ENCODE peak calls at places on chromosome 20, in eight cellular contexts. R, C, Z, H, M, O, E and X are unnamed samples.

GRCh38 chr20:23084282-23084844 is 1.8 kb downstream of the CD93 start:
- DNase-seq in R (no peak), C (no peak), Z (no peak), H (no peak), M (no peak), O (peak), E (no peak), X (no peak)

GRCh38 chr20:19928379-19929360 is 88.5 kb upstream of the NAA20 start:
- DNase-seq in R (no peak), C (no peak), Z (no peak), H (peak), M (no peak), O (no peak), E (no peak), X (peak)

GRCh38 chr20:58647814-58648501 is 3.1 kb upstream of the STX16 start:
- DNase-seq in R (no peak), C (no peak), Z (no peak), H (no peak), M (no peak), O (peak), E (peak), X (peak)

GRCh38 chr20:7841967-7842301 is 98.3 kb downstream of the HAO1 start:
- DNase-seq in R (no peak), C (no peak), Z (no peak), H (no peak), M (no peak), O (peak), E (peak), X (no peak)

GRCh38 chr20:49115565-49115964 is 69.5 kb downstream of the CSE1L start:
- DNase-seq in R (no peak), C (no peak), Z (no peak), H (no peak), M (no peak), O (no peak), E (no peak), X (no peak)

GRCh38 chr20:62358171-62358719 is 8.9 kb downstream of the LAMA5 start:
- DNase-seq in R (no peak), C (no peak), Z (no peak), H (no peak), M (no peak), O (peak), E (peak), X (peak)

GRCh38 chr20:8646716-8647115 is 422.2 kb upstream of the PLCB4 start:
- DNase-seq in R (no peak), C (no peak), Z (no peak), H (no peak), M (no peak), O (no peak), E (no peak), X (no peak)

GRCh38 chr20:11976966-11977365 is 59.3 kb downstream of the BTBD3 start:
- DNase-seq in R (no peak), C (no peak), Z (no peak), H (no peak), M (no peak), O (no peak), E (no peak), X (no peak)

GRCh38 chr20:48350291-48350988 is 477.4 kb downstream of the PREX1 start:
- DNase-seq in R (no peak), C (peak), Z (no peak), H (no peak), M (peak), O (no peak), E (no peak), X (no peak)

GRCh38 chr20:62571667-62572344 is 70.5 kb upstream of the SLCO4A1 start:
- DNase-seq in R (no peak), C (peak), Z (no peak), H (no peak), M (peak), O (no peak), E (no peak), X (no peak)

GRCh38 chr20:44900231-44900854 is 9.5 kb upstream of the PABPC1L start:
- DNase-seq in R (no peak), C (no peak), Z (no peak), H (no peak), M (no peak), O (peak), E (no peak), X (no peak)

GRCh38 chr20:57619053-57619831 is 984 bp downstream of the ZBP1 start:
- DNase-seq in R (no peak), C (no peak), Z (no peak), H (peak), M (no peak), O (no peak), E (no peak), X (no peak)

GRCh38 chr20:44600758-44601562 is 18.6 kb downstream of the PKIG start:
- DNase-seq in R (no peak), C (no peak), Z (no peak), H (no peak), M (no peak), O (no peak), E (peak), X (no peak)

GRCh38 chr20:39310363-39311037 is 348.4 kb downstream of the DHX35 start:
- DNase-seq in R (no peak), C (no peak), Z (no peak), H (no peak), M (no peak), O (no peak), E (no peak), X (no peak)

GRCh38 chr20:56552911-56553629 is 20.0 kb downstream of the FAM209B start:
- DNase-seq in R (no peak), C (no peak), Z (no peak), H (no peak), M (no peak), O (no peak), E (no peak), X (no peak)

GRCh38 chr20:38804682-38805501 is 605 bp upstream of the PPP1R16B start:
- DNase-seq in R (no peak), C (no peak), Z (no peak), H (peak), M (peak), O (peak), E (no peak), X (no peak)

GRCh38 chr20:1302578-1303541 is 26.1 kb downstream of the SDCBP2 start:
- DNase-seq in R (no peak), C (no peak), Z (no peak), H (no peak), M (no peak), O (no peak), E (peak), X (no peak)

GRCh38 chr20:62617711-62618483 is 24.4 kb upstream of the SLCO4A1 start:
- DNase-seq in R (no peak), C (peak), Z (no peak), H (peak), M (no peak), O (peak), E (peak), X (no peak)

GRCh38 chr20:24915892-24916291 is 33.2 kb upstream of the CST7 start:
- DNase-seq in R (no peak), C (no peak), Z (no peak), H (no peak), M (no peak), O (no peak), E (no peak), X (no peak)

GRCh38 chr20:24917056-24917455 is 32.0 kb upstream of the CST7 start:
- DNase-seq in R (no peak), C (no peak), Z (no peak), H (no peak), M (no peak), O (no peak), E (no peak), X (no peak)

GRCh38 chr20:24916412-24916811 is 32.7 kb upstream of the CST7 start:
- DNase-seq in R (no peak), C (no peak), Z (no peak), H (no peak), M (no peak), O (no peak), E (no peak), X (no peak)

GRCh38 chr20:24918579-24919566 is 30.2 kb upstream of the CST7 start:
- DNase-seq in R (no peak), C (no peak), Z (no peak), H (no peak), M (no peak), O (no peak), E (no peak), X (no peak)

DNA sequence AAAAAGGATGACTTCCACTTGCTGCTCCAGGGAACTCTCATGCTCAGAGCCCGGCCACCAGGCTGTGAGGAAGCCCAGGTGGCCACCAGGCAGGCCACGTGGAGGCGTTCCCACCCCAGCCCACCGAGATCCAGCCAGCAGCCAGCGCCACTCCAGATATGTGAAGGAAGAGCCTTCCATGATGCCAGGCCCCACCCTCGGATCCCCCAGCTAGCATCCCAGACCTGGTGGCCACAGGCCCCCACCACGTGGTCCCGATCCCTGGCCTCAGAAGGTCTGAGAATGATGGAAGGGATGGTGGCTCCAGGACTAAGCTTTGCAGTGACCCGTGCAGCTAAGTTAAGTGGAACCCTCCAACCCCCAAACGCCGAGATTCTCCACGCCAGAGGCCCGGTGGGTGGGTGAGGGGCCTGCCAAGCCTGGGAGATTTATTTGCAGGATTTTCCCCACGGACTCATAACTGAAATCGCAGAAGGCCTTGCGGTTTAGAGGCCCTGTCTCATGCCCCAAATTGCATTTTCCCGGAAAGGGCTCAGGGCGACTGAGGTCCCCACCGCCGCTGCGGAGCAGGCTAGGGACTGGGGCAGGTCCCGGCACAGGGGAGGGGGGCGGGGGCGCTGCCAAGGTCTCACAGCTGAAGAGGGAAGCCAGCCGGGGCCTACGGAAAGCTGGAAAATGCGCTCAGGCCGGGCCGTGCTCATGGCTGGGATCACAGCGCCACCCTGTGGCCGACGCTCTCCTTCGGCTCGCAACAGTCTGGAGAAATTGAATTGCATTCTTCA is 31.1 kb upstream of the CST7 start:
- DNase-seq in R (no peak), C (peak), Z (peak), H (peak), M (peak), O (peak), E (no peak), X (peak)
- TF ChIP-seq POLR2AphosphoS5 in R (no peak), C (no peak), Z (no peak), H (no peak), M (no peak), O (no peak), E (no peak), X (no peak)

DNA sequence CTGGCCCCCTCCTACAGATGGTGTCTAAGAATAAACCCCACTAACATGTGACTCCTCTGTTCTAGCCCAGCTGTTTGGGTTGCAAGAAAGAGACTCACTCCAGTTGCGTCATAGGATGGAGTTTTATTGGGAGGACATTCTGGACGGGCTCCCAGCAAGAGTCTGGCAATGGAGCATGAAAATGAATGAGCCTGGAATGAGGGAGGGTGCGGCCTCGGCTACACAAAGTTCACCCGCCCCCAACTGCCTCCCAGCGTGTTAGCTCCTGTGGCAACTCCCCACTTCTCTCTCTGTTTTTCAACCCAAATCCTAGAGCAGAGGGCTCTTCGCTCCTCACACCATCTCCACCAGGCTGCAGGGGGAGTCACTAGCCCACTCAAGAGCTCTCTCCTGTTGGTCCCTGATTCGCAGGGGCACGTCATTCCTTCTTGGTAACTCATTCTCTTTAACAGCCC is 5.1 kb upstream of the ADAM33 start:
- DNase-seq in R (peak), C (no peak), Z (no peak), H (peak), M (no peak), O (no peak), E (peak), X (peak)
- TF ChIP-seq POLR2AphosphoS5 in R (no peak), C (no peak), Z (peak), H (peak), M (no peak), O (no peak), E (peak), X (peak)

GRCh38 chr20:53179749-53180148 is 207.6 kb downstream of the TSHZ2 start:
- DNase-seq in R (no peak), C (no peak), Z (no peak), H (no peak), M (no peak), O (no peak), E (no peak), X (no peak)
- TF ChIP-seq POLR2AphosphoS5 in R (no peak), C (no peak), Z (no peak), H (no peak), M (no peak), O (no peak), E (no peak), X (no peak)

GRCh38 chr20:50193169-50193850 is 2.7 kb downstream of the CEBPB start:
- DNase-seq in R (no peak), C (no peak), Z (no peak), H (no peak), M (no peak), O (no peak), E (peak), X (no peak)

GRCh38 chr20:50193851-50194830 is 3.5 kb downstream of the CEBPB start:
- DNase-seq in R (no peak), C (no peak), Z (no peak), H (no peak), M (peak), O (no peak), E (peak), X (no peak)

GRCh38 chr20:50196248-50196647 is 5.6 kb downstream of the CEBPB start:
- DNase-seq in R (no peak), C (no peak), Z (no peak), H (no peak), M (no peak), O (no peak), E (peak), X (no peak)

GRCh38 chr20:50195524-50196120 is 5.0 kb downstream of the CEBPB start:
- DNase-seq in R (no peak), C (no peak), Z (no peak), H (no peak), M (no peak), O (no peak), E (peak), X (no peak)

DNA sequence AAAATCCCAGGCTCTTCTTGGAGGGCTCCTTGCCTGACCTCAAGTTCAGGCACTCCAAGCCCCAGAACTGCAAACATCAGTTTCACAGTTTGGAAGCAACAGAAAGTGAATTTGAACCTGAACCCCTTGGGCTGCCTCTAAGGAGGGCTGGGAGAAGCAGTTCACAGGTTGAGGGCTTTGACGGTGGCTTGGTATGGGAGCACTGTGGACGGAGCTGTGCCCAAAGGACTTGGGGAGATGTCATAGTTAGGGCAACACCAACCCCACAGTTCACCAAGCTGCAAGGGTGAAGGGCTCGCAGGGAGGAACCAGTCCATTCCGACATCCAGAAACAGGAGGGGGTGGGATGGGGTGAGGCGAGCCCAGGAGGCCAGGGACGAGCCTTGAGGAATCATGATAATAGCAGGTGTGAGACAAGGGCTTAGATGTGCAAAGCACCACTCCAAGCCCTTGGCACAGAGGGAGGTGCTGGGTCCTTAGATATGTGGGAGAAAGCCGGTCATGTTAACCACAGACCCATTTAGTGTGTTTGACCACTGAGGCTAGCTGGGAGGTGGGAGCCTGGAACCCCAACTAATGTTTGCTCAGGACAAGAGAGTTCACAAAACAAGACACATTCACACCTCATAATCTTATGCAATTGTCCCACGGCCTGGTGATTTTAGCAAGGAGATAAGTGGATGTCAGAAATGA is 4.3 kb downstream of the CEBPB start:
- DNase-seq in R (no peak), C (no peak), Z (no peak), H (no peak), M (no peak), O (no peak), E (peak), X (no peak)
- TF ChIP-seq POLR2AphosphoS5 in R (no peak), C (peak), Z (no peak), H (peak), M (peak), O (no peak), E (peak), X (no peak)

DNA sequence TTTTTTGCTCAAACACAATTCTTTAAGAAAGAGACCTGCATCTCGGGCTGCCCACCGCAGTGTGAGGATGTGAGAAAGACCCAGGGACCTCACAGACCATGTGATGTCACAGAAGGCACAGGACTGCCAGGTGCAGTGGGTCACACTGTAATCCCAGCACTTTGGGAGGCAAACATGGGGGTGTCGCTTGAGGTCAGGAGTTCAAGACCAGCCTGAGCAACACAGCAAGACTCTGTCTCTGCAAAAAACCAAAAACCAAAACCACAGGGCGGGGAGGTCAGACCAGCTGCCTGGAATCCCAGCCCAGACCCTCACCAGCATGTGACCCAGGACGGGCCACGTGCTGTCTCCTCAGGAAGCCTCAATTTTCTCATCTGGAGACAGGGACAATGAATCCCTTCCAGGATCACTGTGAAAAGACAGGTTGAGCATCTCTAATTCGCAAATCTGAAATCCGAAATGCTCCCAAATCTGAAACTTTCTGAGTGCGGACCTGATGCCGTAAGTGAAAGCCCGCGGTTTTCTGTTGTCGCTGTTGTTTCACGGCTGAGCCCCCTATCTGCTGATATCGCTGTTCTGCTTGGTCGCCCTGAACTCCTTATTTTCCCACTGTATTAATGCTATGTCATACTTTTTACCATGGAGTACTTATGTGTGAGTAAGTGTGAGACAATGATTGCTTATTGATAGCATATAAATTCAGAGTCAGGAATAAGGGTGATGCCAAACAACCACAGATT is 159.5 kb upstream of the PTPN1 start:
- DNase-seq in R (no peak), C (no peak), Z (no peak), H (no peak), M (no peak), O (no peak), E (no peak), X (no peak)
- TF ChIP-seq POLR2AphosphoS5 in R (no peak), C (no peak), Z (no peak), H (no peak), M (no peak), O (no peak), E (no peak), X (no peak)

DNA sequence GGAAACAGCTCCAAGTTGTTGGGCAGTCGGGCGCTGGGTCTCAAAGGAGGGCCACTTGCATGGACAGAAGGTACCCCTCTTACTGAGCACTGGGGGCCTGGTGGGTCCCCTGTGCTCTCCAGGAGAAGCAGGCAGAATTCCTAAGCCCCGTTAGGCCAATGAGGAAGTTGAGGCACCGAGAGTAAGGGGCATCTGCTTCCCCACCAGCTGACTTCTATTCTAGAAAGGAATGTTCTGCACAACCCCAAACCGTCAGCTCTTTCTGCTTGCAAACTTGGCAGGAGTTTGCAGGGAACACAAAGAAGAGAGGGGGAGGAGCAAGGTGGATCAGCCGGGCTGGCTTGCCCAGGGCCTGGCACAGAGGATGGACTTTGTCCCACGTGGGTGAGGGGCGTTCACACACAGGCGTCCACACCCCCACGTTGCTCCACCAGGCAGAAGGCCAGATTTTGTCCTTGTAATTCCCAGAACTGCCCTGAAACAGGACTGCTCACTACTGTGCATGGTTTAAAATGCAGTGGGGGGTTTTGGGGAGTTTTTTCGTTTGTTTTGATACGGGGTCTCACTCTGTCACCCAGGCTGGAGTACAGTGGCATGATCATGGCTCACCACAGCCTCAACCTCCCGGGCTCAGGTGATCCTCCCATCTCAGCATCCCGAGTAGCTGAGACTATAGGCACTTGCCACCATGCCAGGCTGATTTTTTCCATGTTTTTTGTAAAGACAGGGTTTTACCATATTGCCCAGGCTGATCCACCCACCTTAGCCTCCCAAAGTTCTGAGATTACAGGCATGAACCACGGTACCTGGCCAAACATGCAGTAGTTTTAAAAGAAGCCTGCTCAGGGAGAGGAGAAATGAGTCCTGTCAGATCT is 93.3 kb downstream of the SNX5 start:
- DNase-seq in R (peak), C (peak), Z (peak), H (peak), M (no peak), O (peak), E (peak), X (peak)
- TF ChIP-seq POLR2AphosphoS5 in R (no peak), C (peak), Z (peak), H (peak), M (no peak), O (no peak), E (no peak), X (peak)